ENCODE peak calls at places on chromosomes 12 and 14, in seven cellular contexts. O, Y, N, E, V, Q and S are unnamed samples.

GRCh38 chr14:61889914-61890351 is 127.7 kb downstream of the SNAPC1 start:
- DNase-seq in O (no peak), Y (no peak), N (no peak), E (no peak), V (no peak), Q (peak; percentile 72), S (peak; percentile 77)

GRCh38 chr14:101709962-101710891 is 51.3 kb upstream of the PPP2R5C start:
- DNase-seq in O (no peak), Y (no peak), N (no peak), E (no peak), V (no peak), Q (no peak), S (no peak)

GRCh38 chr12:16282978-16283377 is 5.5 kb upstream of the SLC15A5 start:
- DNase-seq in O (no peak), Y (no peak), N (no peak), E (no peak), V (peak; percentile 4), Q (no peak), S (no peak)

GRCh38 chr14:91870001-91870400 is 2.7 kb upstream of the TC2N start:
- DNase-seq in O (peak; percentile 51), Y (no peak), N (no peak), E (no peak), V (no peak), Q (no peak), S (no peak)

GRCh38 chr12:5295151-5295550 is 136.8 kb upstream of the NTF3 start:
- DNase-seq in O (no peak), Y (no peak), N (no peak), E (no peak), V (no peak), Q (no peak), S (no peak)

GRCh38 chr14:105999361-106000028 is 473.1 kb downstream of the TMEM121 start:
- DNase-seq in O (peak; percentile 76), Y (no peak), N (peak; percentile 65), E (peak; percentile 41), V (peak; percentile 78), Q (peak; percentile 37), S (peak; percentile 68)

GRCh38 chr12:31306871-31307270 is 19.1 kb downstream of the SINHCAF start:
- DNase-seq in O (no peak), Y (no peak), N (no peak), E (no peak), V (no peak), Q (no peak), S (no peak)

GRCh38 chr14:92755495-92755894 is 7.1 kb upstream of the LGMN start:
- DNase-seq in O (no peak), Y (no peak), N (no peak), E (peak; percentile 60), V (no peak), Q (no peak), S (no peak)

GRCh38 chr12:71994715-71995114 is 56.1 kb downstream of the TPH2 start:
- DNase-seq in O (no peak), Y (no peak), N (no peak), E (no peak), V (no peak), Q (no peak), S (no peak)

GRCh38 chr12:111767362-111768158 is 827 bp downstream of the ALDH2 start:
- DNase-seq in O (peak; percentile 58), Y (no peak), N (no peak), E (peak; percentile 65), V (no peak), Q (no peak), S (no peak)

GRCh38 chr12:11607313-11608081 is 42.0 kb upstream of the ETV6 start:
- DNase-seq in O (peak; percentile 72), Y (no peak), N (no peak), E (peak; percentile 52), V (no peak), Q (no peak), S (no peak)

GRCh38 chr14:95667251-95667693 is 19.0 kb upstream of the TCL1B start:
- DNase-seq in O (no peak), Y (no peak), N (peak; percentile 82), E (no peak), V (no peak), Q (no peak), S (no peak)

GRCh38 chr12:24014853-24015590 is 65.6 kb upstream of the SOX5 start:
- DNase-seq in O (no peak), Y (no peak), N (no peak), E (no peak), V (no peak), Q (no peak), S (no peak)

GRCh38 chr12:31206038-31206670 is 119.8 kb downstream of the SINHCAF start:
- DNase-seq in O (no peak), Y (no peak), N (no peak), E (peak; percentile 74), V (no peak), Q (no peak), S (no peak)

GRCh38 chr14:88895116-88895515 is 70.7 kb downstream of the TTC8 start:
- DNase-seq in O (peak; percentile 1), Y (no peak), N (no peak), E (peak; percentile 56), V (no peak), Q (no peak), S (no peak)

GRCh38 chr12:88623777-88624548 is 43.7 kb upstream of the KITLG start:
- DNase-seq in O (no peak), Y (no peak), N (no peak), E (peak; percentile 25), V (no peak), Q (no peak), S (no peak)

GRCh38 chr12:77943466-77943865 is 112.8 kb downstream of the NAV3 start:
- DNase-seq in O (no peak), Y (no peak), N (no peak), E (peak; percentile 92), V (peak; percentile 18), Q (no peak), S (no peak)

GRCh38 chr14:70665448-70666363 is 24.0 kb downstream of the TTC9 start:
- DNase-seq in O (peak; percentile 86), Y (no peak), N (peak; percentile 83), E (no peak), V (no peak), Q (peak; percentile 78), S (no peak)

GRCh38 chr12:85308374-85308773 is 28.4 kb downstream of the ALX1 start:
- DNase-seq in O (no peak), Y (no peak), N (no peak), E (no peak), V (no peak), Q (no peak), S (no peak)

GRCh38 chr12:23502259-23502658 is 447.2 kb downstream of the SOX5 start:
- DNase-seq in O (no peak), Y (no peak), N (no peak), E (no peak), V (no peak), Q (no peak), S (no peak)

GRCh38 chr14:98909251-98909944 is 362.6 kb downstream of the BCL11B start:
- DNase-seq in O (no peak), Y (no peak), N (no peak), E (peak; percentile 60), V (no peak), Q (no peak), S (no peak)

GRCh38 chr12:72610854-72611358 is 338.7 kb downstream of the TRHDE start:
- DNase-seq in O (no peak), Y (no peak), N (no peak), E (no peak), V (no peak), Q (no peak), S (no peak)

GRCh38 chr12:115870527-115870926 is 407.0 kb downstream of the MED13L start:
- DNase-seq in O (no peak), Y (no peak), N (no peak), E (no peak), V (no peak), Q (no peak), S (no peak)

GRCh38 chr12:126347421-126347820 is 1282.2 kb downstream of the AACS start:
- DNase-seq in O (no peak), Y (no peak), N (no peak), E (no peak), V (no peak), Q (no peak), S (no peak)
- TF ChIP-seq CTCF in O (no peak), Y (peak; percentile 54), N (no peak), E (no peak), V (no peak), Q (no peak), S (peak; percentile 3)

GRCh38 chr14:100654025-100654813 is 67.0 kb upstream of the BEGAIN start:
- DNase-seq in O (no peak), Y (no peak), N (no peak), E (no peak), V (no peak), Q (no peak), S (no peak)

GRCh38 chr14:100651999-100652508 is 64.8 kb upstream of the BEGAIN start:
- DNase-seq in O (no peak), Y (no peak), N (peak; percentile 80), E (peak; percentile 44), V (no peak), Q (no peak), S (no peak)

GRCh38 chr14:100652739-100653138 is 65.5 kb upstream of the BEGAIN start:
- DNase-seq in O (no peak), Y (no peak), N (no peak), E (no peak), V (no peak), Q (no peak), S (no peak)

GRCh38 chr14:100654814-100655795 is 67.9 kb upstream of the BEGAIN start:
- DNase-seq in O (peak; percentile 72), Y (no peak), N (peak; percentile 90), E (no peak), V (peak; percentile 25), Q (peak; percentile 33), S (no peak)

GRCh38 chr14:100653409-100653808 is 66.2 kb upstream of the BEGAIN start:
- DNase-seq in O (no peak), Y (no peak), N (peak; percentile 33), E (no peak), V (peak; percentile 40), Q (no peak), S (no peak)
- TF ChIP-seq CTCF in O (peak; percentile 58), Y (peak; percentile 75), N (no peak), E (peak; percentile 47), V (peak; percentile 63), Q (peak; percentile 88), S (peak; percentile 65)

DNA sequence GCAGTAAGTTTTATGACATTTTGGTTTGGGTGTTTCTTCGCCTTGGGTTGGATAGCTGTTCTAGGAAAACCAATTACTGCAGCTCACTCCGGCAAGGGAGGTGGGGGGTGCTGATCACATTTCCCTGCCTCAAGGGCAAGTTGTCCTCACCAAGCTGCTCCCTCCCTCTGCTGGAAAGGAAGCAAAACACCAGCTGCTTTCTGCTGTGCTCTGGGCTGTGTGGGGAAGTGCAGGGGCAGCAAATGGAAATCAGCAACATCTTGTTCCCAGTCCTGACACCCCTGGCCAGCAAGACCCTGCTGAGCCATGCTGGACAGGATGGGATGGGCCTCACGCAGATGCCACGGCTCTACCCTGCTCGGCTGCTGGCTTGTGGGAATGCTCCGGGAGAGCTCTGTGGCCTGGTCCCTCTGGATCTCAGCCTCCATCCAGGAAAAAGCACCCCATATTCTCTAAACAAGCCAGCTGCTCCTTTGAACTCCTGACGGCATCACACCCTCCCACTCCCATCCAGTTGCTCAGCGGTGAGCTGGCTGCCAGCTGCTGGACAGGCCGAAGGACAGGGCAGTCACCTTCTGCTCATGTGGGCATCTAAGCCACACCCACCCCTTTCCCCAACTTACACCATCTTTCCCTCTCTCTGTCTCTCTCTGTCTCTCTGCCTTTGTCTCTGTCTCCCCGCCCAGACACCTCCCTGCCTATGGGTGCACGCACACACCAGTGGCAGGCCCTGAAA is 52.4 kb upstream of the EIF5 start:
- DNase-seq in O (peak; percentile 53), Y (no peak), N (no peak), E (peak; percentile 49), V (no peak), Q (no peak), S (no peak)
- TF ChIP-seq CTCF in O (no peak), Y (peak; percentile 64), N (no peak), E (peak; percentile 50), V (no peak), Q (no peak), S (peak; percentile 10)

GRCh38 chr12:29769162-29769820 is 14.5 kb downstream of the TMTC1 start:
- DNase-seq in O (peak; percentile 9), Y (no peak), N (no peak), E (peak; percentile 95), V (no peak), Q (no peak), S (no peak)
- TF ChIP-seq CTCF in O (no peak), Y (no peak), N (no peak), E (no peak), V (no peak), Q (no peak), S (no peak)